ENCODE peak calls at places on chromosomes 6 and 20, in eight cellular contexts. One of them, this sample, is unnamed. For H3K36me3, the result is how much of the 10 kb centered on the place peaks cover.

GRCh38 chr6:65760285-65760684 is 53.3 kb upstream of the EYS start:
- DNase-seq in lower lobe of right lung: no peak
- DNase-seq in brain microvascular endothelial cell: no peak
- DNase-seq in PC-3: peak
- DNase-seq in ascending aorta: no peak
- DNase-seq in ovary: no peak
- DNase-seq in IMR-90: peak
- DNase-seq in right atrium auricular region: no peak
- DNase-seq in this sample: no peak

GRCh38 chr6:130560231-130560630 is 194.4 kb downstream of the TMEM200A start:
- DNase-seq in lower lobe of right lung: no peak
- DNase-seq in brain microvascular endothelial cell: peak
- DNase-seq in PC-3: no peak
- DNase-seq in ascending aorta: no peak
- DNase-seq in ovary: no peak
- DNase-seq in IMR-90: peak
- DNase-seq in right atrium auricular region: no peak
- DNase-seq in this sample: no peak

GRCh38 chr20:8148501-8148900 is 16.4 kb downstream of the PLCB1 start:
- DNase-seq in lower lobe of right lung: no peak
- DNase-seq in brain microvascular endothelial cell: no peak
- DNase-seq in PC-3: peak
- DNase-seq in ascending aorta: no peak
- DNase-seq in ovary: no peak
- DNase-seq in IMR-90: peak
- DNase-seq in right atrium auricular region: no peak
- DNase-seq in this sample: no peak

GRCh38 chr6:123398072-123398471 is 238.7 kb downstream of the TRDN start:
- DNase-seq in lower lobe of right lung: peak
- DNase-seq in brain microvascular endothelial cell: no peak
- DNase-seq in PC-3: no peak
- DNase-seq in ascending aorta: no peak
- DNase-seq in ovary: no peak
- DNase-seq in IMR-90: no peak
- DNase-seq in right atrium auricular region: no peak
- DNase-seq in this sample: no peak

GRCh38 chr6:109290143-109290931 is 91.9 kb downstream of the CD164 start:
- DNase-seq in lower lobe of right lung: no peak
- DNase-seq in brain microvascular endothelial cell: no peak
- DNase-seq in PC-3: no peak
- DNase-seq in ascending aorta: no peak
- DNase-seq in ovary: no peak
- DNase-seq in IMR-90: no peak
- DNase-seq in right atrium auricular region: no peak
- DNase-seq in this sample: no peak

GRCh38 chr6:52233975-52234823 is 10.1 kb downstream of the IL17F start:
- DNase-seq in lower lobe of right lung: no peak
- DNase-seq in brain microvascular endothelial cell: peak
- DNase-seq in PC-3: peak
- DNase-seq in ascending aorta: no peak
- DNase-seq in ovary: no peak
- DNase-seq in IMR-90: peak
- DNase-seq in right atrium auricular region: no peak
- DNase-seq in this sample: peak

GRCh38 chr6:13927203-13927602 is 2.5 kb downstream of the RNF182 start:
- DNase-seq in lower lobe of right lung: no peak
- DNase-seq in brain microvascular endothelial cell: no peak
- DNase-seq in PC-3: peak
- DNase-seq in ascending aorta: no peak
- DNase-seq in ovary: no peak
- DNase-seq in IMR-90: no peak
- DNase-seq in right atrium auricular region: no peak
- DNase-seq in this sample: no peak

GRCh38 chr20:25282034-25282781 is 34.3 kb downstream of the PYGB start:
- DNase-seq in lower lobe of right lung: peak
- DNase-seq in brain microvascular endothelial cell: no peak
- DNase-seq in PC-3: no peak
- DNase-seq in ascending aorta: no peak
- DNase-seq in ovary: peak
- DNase-seq in IMR-90: no peak
- DNase-seq in right atrium auricular region: no peak
- DNase-seq in this sample: no peak

GRCh38 chr6:127026247-127026646 is 92.2 kb upstream of the RSPO3 start:
- DNase-seq in lower lobe of right lung: no peak
- DNase-seq in brain microvascular endothelial cell: no peak
- DNase-seq in PC-3: peak
- DNase-seq in ascending aorta: no peak
- DNase-seq in ovary: no peak
- DNase-seq in IMR-90: no peak
- DNase-seq in right atrium auricular region: no peak
- DNase-seq in this sample: no peak

GRCh38 chr6:168377481-168377850 is 57.9 kb upstream of the DACT2 start:
- DNase-seq in lower lobe of right lung: no peak
- DNase-seq in brain microvascular endothelial cell: no peak
- DNase-seq in PC-3: no peak
- DNase-seq in ascending aorta: no peak
- DNase-seq in ovary: peak
- DNase-seq in IMR-90: no peak
- DNase-seq in right atrium auricular region: no peak
- DNase-seq in this sample: no peak

DNA sequence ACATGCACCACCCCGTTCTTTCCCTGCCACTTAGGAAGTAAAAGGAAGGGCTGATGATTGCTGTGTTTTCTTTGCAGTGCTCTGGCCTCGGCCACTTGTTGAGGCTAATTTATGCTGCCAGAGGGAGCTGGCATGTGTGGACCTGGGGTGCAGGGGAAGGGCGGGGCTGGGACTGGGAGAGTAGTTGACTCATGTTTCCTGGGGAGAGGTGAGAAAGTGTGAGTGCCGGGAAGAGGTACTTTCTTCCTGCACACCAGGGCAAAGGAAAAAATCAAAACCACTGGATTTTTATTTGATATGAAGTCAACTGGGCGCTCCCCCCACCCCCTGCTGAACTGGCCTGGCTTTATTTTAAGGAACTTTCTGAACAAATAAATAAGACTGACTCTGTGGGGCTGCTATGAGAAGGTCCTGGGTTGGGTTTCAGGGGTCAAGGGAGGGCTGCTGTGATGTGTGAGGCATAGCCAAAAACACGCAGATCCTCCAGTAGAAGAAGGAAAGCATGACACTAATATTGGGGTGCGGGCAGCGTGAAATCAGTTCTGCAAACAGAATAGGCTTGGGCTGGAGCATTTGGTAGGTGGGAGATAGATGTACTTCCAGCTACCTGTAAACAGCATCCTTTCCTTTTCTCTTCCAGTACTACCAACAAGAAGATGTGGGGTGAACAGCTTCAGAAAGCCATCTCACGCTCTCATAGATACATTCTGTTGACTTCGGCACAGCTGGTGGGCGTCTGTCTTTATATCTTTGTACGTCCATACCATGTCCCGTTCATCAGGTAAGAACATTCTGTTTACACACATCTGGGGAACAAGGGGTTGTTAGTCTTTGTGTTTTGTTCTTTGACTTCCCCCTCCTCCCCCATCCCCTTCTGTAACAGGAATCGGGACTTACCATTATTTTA is 87.5 kb downstream of the SYNJ2 start:
- DNase-seq in lower lobe of right lung: peak
- DNase-seq in brain microvascular endothelial cell: peak
- DNase-seq in PC-3: peak
- DNase-seq in ascending aorta: peak
- DNase-seq in ovary: peak
- DNase-seq in IMR-90: peak
- DNase-seq in right atrium auricular region: no peak
- DNase-seq in this sample: peak
- H3K36me3 ChIP-seq in lower lobe of right lung: under half
- H3K36me3 ChIP-seq in brain microvascular endothelial cell: half or more
- H3K36me3 ChIP-seq in PC-3: under half
- H3K36me3 ChIP-seq in ascending aorta: half or more
- H3K36me3 ChIP-seq in ovary: under half
- H3K36me3 ChIP-seq in IMR-90: half or more
- H3K36me3 ChIP-seq in right atrium auricular region: half or more
- H3K36me3 ChIP-seq in this sample: half or more

DNA sequence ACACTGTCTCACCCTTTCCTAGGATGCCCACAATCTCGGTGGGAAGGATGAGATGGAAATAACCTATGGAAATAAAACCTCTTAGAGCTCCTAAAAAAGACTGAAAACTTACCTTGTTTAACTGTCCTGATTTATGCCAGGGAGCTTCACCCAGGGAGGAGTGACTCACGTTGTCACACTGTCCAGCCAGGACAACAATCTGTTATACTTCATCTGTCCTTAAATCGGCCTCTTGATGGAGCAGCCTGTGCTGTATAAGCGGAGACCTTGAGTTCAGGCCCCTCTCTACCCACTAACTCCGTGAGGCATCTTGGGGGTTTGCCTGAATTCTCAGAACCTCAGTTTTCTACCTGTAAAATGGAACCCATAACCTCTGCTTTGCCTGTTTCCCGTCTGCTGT is 9.2 kb upstream of the KIAA1755 start:
- DNase-seq in lower lobe of right lung: no peak
- DNase-seq in brain microvascular endothelial cell: no peak
- DNase-seq in PC-3: no peak
- DNase-seq in ascending aorta: no peak
- DNase-seq in ovary: no peak
- DNase-seq in IMR-90: no peak
- DNase-seq in right atrium auricular region: no peak
- DNase-seq in this sample: no peak
- H3K36me3 ChIP-seq in lower lobe of right lung: under half
- H3K36me3 ChIP-seq in brain microvascular endothelial cell: under half
- H3K36me3 ChIP-seq in PC-3: under half
- H3K36me3 ChIP-seq in ascending aorta: under half
- H3K36me3 ChIP-seq in ovary: under half
- H3K36me3 ChIP-seq in IMR-90: under half
- H3K36me3 ChIP-seq in right atrium auricular region: under half
- H3K36me3 ChIP-seq in this sample: under half

DNA sequence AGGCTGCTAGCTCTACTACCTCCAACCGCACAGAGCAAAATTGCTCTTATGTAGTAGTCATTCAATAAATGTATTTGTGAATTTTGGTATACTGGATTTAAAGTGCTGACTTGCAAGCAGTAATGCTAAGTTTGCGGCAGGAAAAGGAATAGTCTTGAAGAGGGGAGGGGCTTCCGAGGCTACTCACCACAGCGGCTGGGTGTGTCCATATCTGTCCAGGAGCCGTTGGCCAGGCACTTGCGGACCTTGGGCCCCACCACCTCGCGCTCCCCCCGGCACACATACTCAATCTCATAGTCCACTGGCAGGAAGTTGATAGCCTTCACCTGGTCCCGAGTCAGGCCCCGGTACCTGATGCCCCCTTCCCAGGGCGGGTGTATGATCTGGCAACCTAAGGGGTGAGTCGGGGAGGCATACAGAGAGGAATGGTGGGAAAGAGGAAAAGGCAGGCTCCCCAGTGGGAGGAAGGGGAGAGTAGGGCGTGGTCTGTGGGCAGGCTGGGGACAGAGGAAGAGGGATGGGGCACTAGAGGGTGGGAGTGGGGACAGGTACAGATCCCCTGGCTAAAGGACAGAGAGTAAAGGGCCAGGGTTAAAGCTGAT is 1.7 kb downstream of the GABBR1 start:
- DNase-seq in lower lobe of right lung: no peak
- DNase-seq in brain microvascular endothelial cell: no peak
- DNase-seq in PC-3: no peak
- DNase-seq in ascending aorta: no peak
- DNase-seq in ovary: no peak
- DNase-seq in IMR-90: peak
- DNase-seq in right atrium auricular region: no peak
- DNase-seq in this sample: no peak
- H3K36me3 ChIP-seq in lower lobe of right lung: under half
- H3K36me3 ChIP-seq in brain microvascular endothelial cell: under half
- H3K36me3 ChIP-seq in PC-3: under half
- H3K36me3 ChIP-seq in ascending aorta: under half
- H3K36me3 ChIP-seq in ovary: under half
- H3K36me3 ChIP-seq in IMR-90: under half
- H3K36me3 ChIP-seq in right atrium auricular region: under half
- H3K36me3 ChIP-seq in this sample: under half

DNA sequence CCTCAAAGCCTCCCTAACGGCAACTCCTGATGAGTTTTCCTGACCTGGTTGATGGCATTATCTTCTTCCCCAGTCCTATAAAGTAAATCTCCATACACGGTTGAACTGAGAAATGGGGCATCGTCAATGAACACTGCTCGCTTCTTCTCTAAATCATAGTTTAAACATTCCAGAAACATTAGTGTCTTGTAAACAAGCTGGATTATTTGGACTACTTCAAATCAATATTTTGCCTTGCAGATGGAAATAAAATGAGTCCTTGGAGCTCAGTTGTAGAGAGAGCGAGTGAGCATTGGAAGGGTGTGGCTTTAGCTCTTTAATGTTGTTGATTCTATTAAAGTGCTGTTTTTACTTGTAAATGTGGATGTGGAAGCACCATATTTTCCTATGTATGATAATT is 18.3 kb downstream of the C6orf89 start:
- DNase-seq in lower lobe of right lung: no peak
- DNase-seq in brain microvascular endothelial cell: no peak
- DNase-seq in PC-3: peak
- DNase-seq in ascending aorta: no peak
- DNase-seq in ovary: no peak
- DNase-seq in IMR-90: peak
- DNase-seq in right atrium auricular region: no peak
- DNase-seq in this sample: no peak
- H3K36me3 ChIP-seq in lower lobe of right lung: half or more
- H3K36me3 ChIP-seq in brain microvascular endothelial cell: under half
- H3K36me3 ChIP-seq in PC-3: under half
- H3K36me3 ChIP-seq in ascending aorta: half or more
- H3K36me3 ChIP-seq in ovary: under half
- H3K36me3 ChIP-seq in IMR-90: under half
- H3K36me3 ChIP-seq in right atrium auricular region: under half
- H3K36me3 ChIP-seq in this sample: under half

GRCh38 chr6:43593938-43594337 is 18.0 kb downstream of the POLH start:
- DNase-seq in lower lobe of right lung: no peak
- DNase-seq in brain microvascular endothelial cell: no peak
- DNase-seq in PC-3: no peak
- DNase-seq in ascending aorta: no peak
- DNase-seq in ovary: no peak
- DNase-seq in IMR-90: no peak
- DNase-seq in right atrium auricular region: no peak
- DNase-seq in this sample: no peak
- H3K36me3 ChIP-seq in lower lobe of right lung: half or more
- H3K36me3 ChIP-seq in brain microvascular endothelial cell: under half
- H3K36me3 ChIP-seq in PC-3: under half
- H3K36me3 ChIP-seq in ascending aorta: under half
- H3K36me3 ChIP-seq in ovary: under half
- H3K36me3 ChIP-seq in IMR-90: under half
- H3K36me3 ChIP-seq in right atrium auricular region: under half
- H3K36me3 ChIP-seq in this sample: under half

GRCh38 chr20:62192635-62193034 is 9.8 kb downstream of the MTG2 start:
- DNase-seq in lower lobe of right lung: peak
- DNase-seq in brain microvascular endothelial cell: no peak
- DNase-seq in PC-3: no peak
- DNase-seq in ascending aorta: no peak
- DNase-seq in ovary: peak
- DNase-seq in IMR-90: no peak
- DNase-seq in right atrium auricular region: no peak
- DNase-seq in this sample: no peak
- H3K36me3 ChIP-seq in lower lobe of right lung: half or more
- H3K36me3 ChIP-seq in brain microvascular endothelial cell: under half
- H3K36me3 ChIP-seq in PC-3: under half
- H3K36me3 ChIP-seq in ascending aorta: under half
- H3K36me3 ChIP-seq in ovary: under half
- H3K36me3 ChIP-seq in IMR-90: under half
- H3K36me3 ChIP-seq in right atrium auricular region: under half
- H3K36me3 ChIP-seq in this sample: half or more

This sample was measured in MG63.